ENCODE peak calls at places on chromosomes 6 and 20, in seven cellular contexts. C is ovary, A is SK-N-SH, B is tibial nerve, W is transverse colon, F is GM12878, T is suprapubic skin. Q is an unnamed sample. For H3K36me3, the result is how much of the 10 kb centered on the place peaks cover.

GRCh38 chr6:71090216-71090615 is 133.4 kb upstream of the B3GAT2 start:
- DNase-seq in B (no peak), T (no peak), F (no peak), A (no peak), C (no peak), W (no peak), Q (no peak)

GRCh38 chr6:10398439-10399218 is 16.2 kb downstream of the TFAP2A start:
- DNase-seq in W (no peak), C (no peak), F (no peak), B (no peak), A (no peak), T (no peak), Q (peak)

GRCh38 chr6:49653942-49654341 is 17.3 kb upstream of the RHAG start:
- DNase-seq in T (no peak), F (no peak), C (no peak), A (no peak), B (no peak), W (no peak), Q (no peak)

GRCh38 chr20:17620371-17621228 is 50.7 kb downstream of the DSTN start:
- DNase-seq in B (no peak), A (peak), W (peak), T (no peak), C (peak), F (no peak), Q (peak)

GRCh38 chr6:116779569-116780164 is 14.1 kb upstream of the FAM162B start:
- DNase-seq in W (no peak), F (no peak), C (no peak), B (no peak), T (no peak), A (peak), Q (no peak)

GRCh38 chr6:108903796-108904195 is 55.6 kb downstream of the ARMC2 start:
- DNase-seq in W (no peak), C (no peak), A (no peak), B (no peak), T (no peak), F (no peak), Q (no peak)

GRCh38 chr6:131960371-131961133 is 9.4 kb upstream of the CCN2 start:
- DNase-seq in W (no peak), C (no peak), T (no peak), A (no peak), F (no peak), B (no peak), Q (no peak)

GRCh38 chr20:10636326-10636818 is 37.4 kb downstream of the JAG1 start:
- DNase-seq in A (no peak), T (no peak), W (no peak), B (no peak), F (no peak), C (no peak), Q (no peak)

GRCh38 chr6:101454106-101454676 is 60.7 kb downstream of the GRIK2 start:
- DNase-seq in B (no peak), A (no peak), T (no peak), C (no peak), F (no peak), W (peak), Q (no peak)

GRCh38 chr20:59811681-59812171 is 121.7 kb downstream of the SYCP2 start:
- DNase-seq in W (no peak), F (no peak), B (peak), C (no peak), A (peak), T (peak), Q (no peak)

GRCh38 chr20:46171909-46172308 is 53.8 kb downstream of the CD40 start:
- DNase-seq in C (no peak), F (no peak), A (no peak), B (no peak), T (no peak), W (no peak), Q (no peak)

GRCh38 chr6:139329224-139329623 is 37.4 kb upstream of the TXLNB start:
- DNase-seq in W (no peak), T (no peak), B (no peak), A (no peak), C (no peak), F (no peak), Q (no peak)

GRCh38 chr20:63696628-63697356 is at the start of gene TNFRSF6B:
- DNase-seq in T (peak), W (peak), C (peak), B (no peak), F (no peak), A (peak), Q (peak)

GRCh38 chr6:154232013-154232920 is 124.3 kb downstream of the IPCEF1 start:
- DNase-seq in B (no peak), T (no peak), C (no peak), F (no peak), W (no peak), A (no peak), Q (no peak)

GRCh38 chr20:59676126-59676876 is 72.0 kb downstream of the PHACTR3 start:
- DNase-seq in A (no peak), W (no peak), B (no peak), F (no peak), C (no peak), T (no peak), Q (no peak)

GRCh38 chr6:115404451-115404850 is 656.2 kb downstream of the FRK start:
- DNase-seq in W (no peak), T (no peak), C (no peak), A (no peak), F (no peak), B (no peak), Q (no peak)

GRCh38 chr6:122048570-122048969 is 350.9 kb upstream of the HSF2 start:
- DNase-seq in F (no peak), T (no peak), B (no peak), W (no peak), C (no peak), A (no peak), Q (no peak)

GRCh38 chr6:149439626-149440025 is 39.6 kb downstream of the SUMO4 start:
- DNase-seq in A (no peak), B (no peak), W (no peak), T (no peak), C (no peak), F (no peak), Q (no peak)

GRCh38 chr20:10800288-10800687 is 126.5 kb upstream of the JAG1 start:
- DNase-seq in C (no peak), T (no peak), F (no peak), B (no peak), W (no peak), A (no peak), Q (no peak)

GRCh38 chr6:24584390-24584735 is 61.6 kb downstream of the KIAA0319 start:
- DNase-seq in A (peak), F (no peak), W (no peak), T (no peak), B (no peak), C (no peak), Q (no peak)

GRCh38 chr6:72626126-72626525 is 4.3 kb downstream of the KCNQ5 start:
- DNase-seq in A (no peak), W (no peak), F (peak), B (no peak), T (no peak), C (no peak), Q (no peak)

GRCh38 chr20:8305449-8305978 is 173.4 kb downstream of the PLCB1 start:
- DNase-seq in A (peak), C (peak), T (peak), W (peak), B (peak), F (peak), Q (no peak)

GRCh38 chr6:116190550-116190949 is 63.3 kb downstream of the TSPYL4 start:
- DNase-seq in A (no peak), B (no peak), C (no peak), W (no peak), T (no peak), F (no peak), Q (no peak)

GRCh38 chr20:10316582-10316981 is 98.0 kb downstream of the SNAP25 start:
- DNase-seq in C (no peak), W (no peak), F (peak), T (no peak), A (no peak), B (no peak), Q (no peak)

GRCh38 chr20:63980317-63980805 is 571 bp upstream of the PRPF6 start:
- DNase-seq in W (no peak), T (no peak), F (no peak), A (no peak), C (no peak), B (no peak), Q (no peak)

GRCh38 chr6:498795-499231 is 107.3 kb downstream of the IRF4 start:
- DNase-seq in C (no peak), T (no peak), B (no peak), F (peak), W (peak), A (no peak), Q (no peak)

GRCh38 chr20:60477958-60478357 is 519.7 kb downstream of the CDH26 start:
- DNase-seq in W (no peak), T (no peak), C (no peak), A (no peak), F (no peak), B (no peak), Q (no peak)

GRCh38 chr6:28211840-28212509 is 13.1 kb upstream of the ZSCAN9 start:
- DNase-seq in F (no peak), A (no peak), B (no peak), W (no peak), C (no peak), T (no peak), Q (no peak)

GRCh38 chr6:32084780-32085179 is 24.4 kb downstream of the TNXB start:
- DNase-seq in T (no peak), F (no peak), A (no peak), C (no peak), W (no peak), B (no peak), Q (no peak)

GRCh38 chr20:44176833-44177533 is 10.0 kb downstream of the JPH2 start:
- DNase-seq in B (no peak), F (no peak), W (peak), A (no peak), T (no peak), C (no peak), Q (peak)

GRCh38 chr6:24719125-24719931 is at the start of gene C6orf62:
- DNase-seq in F (peak), B (no peak), T (no peak), A (peak), W (peak), C (peak), Q (peak)

GRCh38 chr6:37987008-37987407 is 167.5 kb downstream of the ZFAND3 start:
- DNase-seq in T (no peak), W (no peak), A (no peak), C (no peak), B (no peak), F (no peak), Q (no peak)

GRCh38 chr20:402898-403581 is 5.1 kb upstream of the RBCK1 start:
- DNase-seq in F (no peak), T (no peak), A (no peak), B (no peak), W (no peak), C (no peak), Q (no peak)

DNA sequence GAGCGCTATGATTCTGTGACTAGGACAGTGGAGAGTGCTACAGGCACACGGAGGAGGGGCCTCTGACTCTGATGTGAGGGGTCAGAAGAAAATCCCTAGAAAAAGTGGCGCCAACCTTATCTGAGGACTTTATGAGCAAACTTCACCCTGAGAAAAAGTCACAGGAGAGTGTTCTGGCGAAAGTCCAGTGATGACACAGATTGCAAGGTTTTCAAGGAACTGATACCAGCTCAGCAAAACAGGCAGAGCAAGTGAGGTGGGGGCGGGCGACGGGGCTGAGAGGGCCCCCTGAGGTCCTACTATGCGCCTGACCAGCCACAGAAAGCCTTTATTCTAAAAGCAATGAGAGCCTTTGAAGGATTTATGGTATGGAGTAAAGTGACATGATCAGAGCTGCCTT is 73.3 kb downstream of the SLC22A23 start:
- DNase-seq in T (no peak), A (no peak), F (peak), C (no peak), B (peak), W (peak), Q (peak)
- TF ChIP-seq EP300 in T (no peak), A (no peak), F (peak), C (no peak), B (no peak), W (no peak), Q (no peak)

GRCh38 chr6:168145747-168146596 is 67.0 kb upstream of the FRMD1 start:
- DNase-seq in F (no peak), W (no peak), B (no peak), A (no peak), C (no peak), T (peak), Q (peak)

GRCh38 chr6:168149015-168149414 is 70.0 kb upstream of the FRMD1 start:
- DNase-seq in W (no peak), F (no peak), C (no peak), B (no peak), T (no peak), A (no peak), Q (peak)

GRCh38 chr6:168150551-168151444 is 71.8 kb upstream of the FRMD1 start:
- DNase-seq in F (no peak), A (peak), C (no peak), W (peak), T (no peak), B (peak), Q (peak)

GRCh38 chr6:168147205-168147738 is 68.3 kb upstream of the FRMD1 start:
- DNase-seq in T (no peak), A (no peak), W (no peak), B (no peak), C (no peak), F (no peak), Q (no peak)

GRCh38 chr6:168148231-168148849 is 69.3 kb upstream of the FRMD1 start:
- DNase-seq in W (no peak), A (no peak), T (no peak), F (no peak), C (no peak), B (no peak), Q (no peak)
- H3K36me3 ChIP-seq in W (under half), A (under half), T (under half), F (under half), C (under half), B (under half), Q (under half)

DNA sequence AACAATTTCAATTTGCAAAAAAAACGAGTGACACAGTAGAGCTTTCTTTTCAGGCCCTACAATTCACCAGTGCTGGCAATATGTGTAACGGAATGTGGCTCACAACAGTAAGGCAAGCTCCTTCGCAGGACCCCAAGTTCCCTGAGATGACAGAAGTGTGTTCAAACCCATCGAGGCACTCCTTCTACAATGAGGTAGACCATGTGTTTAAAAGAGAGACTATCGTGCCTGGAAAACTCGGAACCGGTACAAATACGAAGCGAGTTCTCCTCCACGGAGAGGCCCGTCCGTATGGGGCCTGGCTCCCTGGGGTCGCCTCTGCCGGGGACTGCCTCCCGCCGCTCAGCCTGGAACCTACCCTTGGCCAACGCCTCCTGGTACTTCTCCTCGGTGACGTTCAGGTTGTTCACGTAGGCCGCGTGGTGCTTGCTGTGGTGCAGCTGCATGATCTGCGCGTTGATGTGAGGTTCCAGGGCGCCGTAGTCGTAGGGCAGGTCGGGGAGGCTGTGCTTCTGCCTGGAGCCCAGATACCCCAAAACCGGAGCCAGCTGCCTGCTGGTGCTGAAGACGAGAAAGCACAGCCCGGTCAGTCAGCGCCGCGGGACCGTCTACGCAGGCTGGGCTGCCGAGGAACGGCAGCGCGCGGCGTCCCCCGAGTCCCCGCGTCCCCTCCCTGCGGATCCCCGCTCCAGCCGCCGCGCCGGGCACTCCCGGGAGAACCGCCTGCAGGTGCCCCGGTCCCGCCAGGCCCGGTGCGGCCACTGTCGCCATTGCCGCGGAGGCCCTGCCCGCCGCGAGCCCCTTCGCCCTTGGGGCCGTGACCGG is 526 bp downstream of the SOD2 start:
- DNase-seq in B (peak), C (peak), A (peak), T (peak), W (peak), F (no peak), Q (no peak)
- H3K27ac ChIP-seq in B (peak), C (peak), A (peak), T (peak), W (peak), F (peak), Q (peak)

GRCh38 chr20:53386186-53386681 is 207.4 kb downstream of the ZNF217 start:
- DNase-seq in C (no peak), W (no peak), A (no peak), T (no peak), F (no peak), B (no peak), Q (no peak)
- TF ChIP-seq EP300 in C (no peak), W (no peak), A (no peak), T (no peak), F (no peak), B (no peak), Q (no peak)

GRCh38 chr6:8080338-8081151 is 16.4 kb upstream of the BLOC1S5 start:
- DNase-seq in F (no peak), C (no peak), A (no peak), B (no peak), W (no peak), T (no peak), Q (no peak)
- H3K36me3 ChIP-seq in F (under half), C (under half), A (under half), B (under half), W (under half), T (under half), Q (under half)

GRCh38 chr20:40686893-40687292 is 2.1 kb downstream of the MAFB start:
- DNase-seq in A (no peak), T (no peak), F (no peak), W (no peak), C (no peak), B (no peak), Q (no peak)
- H3K27ac ChIP-seq in A (no peak), T (peak), F (no peak), W (peak), C (no peak), B (peak), Q (peak)

GRCh38 chr6:161261797-161262196 is 12.1 kb downstream of the AGPAT4 start:
- DNase-seq in W (no peak), B (no peak), A (no peak), F (no peak), T (no peak), C (no peak), Q (no peak)
- TF ChIP-seq EP300 in W (no peak), B (no peak), A (no peak), F (no peak), T (no peak), C (no peak), Q (no peak)

DNA sequence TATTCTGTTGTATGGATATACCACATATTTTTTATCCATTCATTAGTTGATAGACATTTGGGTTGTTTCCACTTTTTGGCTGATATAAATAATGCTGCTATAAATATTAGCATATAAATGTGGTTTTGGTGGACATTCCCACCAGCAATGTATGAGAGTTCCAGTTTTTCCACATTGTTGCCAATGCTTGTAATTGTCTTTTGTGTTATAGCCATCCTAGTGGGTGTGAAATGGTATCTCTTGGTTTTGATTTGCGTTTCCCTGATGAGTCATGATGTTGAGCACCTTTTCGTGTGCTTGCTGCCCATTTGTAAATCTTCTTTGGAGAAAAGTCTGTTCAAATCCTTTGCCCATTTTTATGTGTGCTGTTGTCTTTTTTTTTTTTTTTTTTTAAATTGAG is 54.4 kb downstream of the DHX35 start:
- DNase-seq in A (no peak), F (no peak), B (no peak), W (no peak), C (no peak), T (no peak), Q (no peak)
- H3K36me3 ChIP-seq in A (under half), F (under half), B (under half), W (under half), C (under half), T (under half), Q (under half)

GRCh38 chr6:134063121-134063965 is 10.9 kb upstream of the SLC2A12 start:
- DNase-seq in A (no peak), T (no peak), B (no peak), F (no peak), C (no peak), W (no peak), Q (no peak)
- H3K27ac ChIP-seq in A (no peak), T (no peak), B (no peak), F (no peak), C (no peak), W (no peak), Q (no peak)

DNA sequence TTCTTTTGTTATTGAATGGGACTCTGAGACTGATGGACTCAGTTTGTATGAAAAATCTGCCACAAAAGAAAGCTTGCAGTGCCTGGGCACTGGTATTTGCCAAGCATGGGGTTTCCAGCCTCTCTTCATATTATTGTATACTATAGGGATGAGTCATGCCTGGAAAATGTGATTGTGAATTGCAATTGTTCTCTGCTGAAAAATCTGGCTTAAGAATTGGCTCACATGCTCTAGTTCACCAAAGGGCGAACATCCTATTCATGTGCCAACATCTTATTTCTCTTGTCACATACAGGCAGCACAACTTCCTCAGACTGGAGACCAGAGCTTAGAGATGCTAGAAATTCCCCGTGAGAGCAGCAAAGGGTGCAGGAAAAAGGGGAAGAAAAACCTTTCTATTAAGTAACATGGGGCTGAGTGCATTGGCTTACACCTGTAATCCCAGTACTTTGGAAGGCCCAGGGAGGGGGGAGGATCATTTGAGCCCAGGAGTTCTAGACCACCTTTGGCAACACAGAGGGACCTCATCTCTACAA is 103.6 kb upstream of the KCNK16 start:
- DNase-seq in T (no peak), W (no peak), C (no peak), B (no peak), F (no peak), A (no peak), Q (no peak)
- TF ChIP-seq EP300 in T (no peak), W (no peak), C (no peak), B (peak), F (no peak), A (no peak), Q (peak)

Q was measured in upper lobe of left lung.